ENCODE peak calls at places on chromosomes 12 and 14, in eight cellular contexts. One of them, this sample, is unnamed.

GRCh38 chr14:59849371-59850130 is 21.0 kb downstream of the RTN1 start:
- DNase-seq in stimulated activated CD8-positive, alpha-beta memory T cell treated with anti-CD3 and anti-CD28 coated beads, Interleukin-2, amount 100 ng/mL, for 48 hours: no peak
- DNase-seq in heart right ventricle: peak; percentile 16
- DNase-seq in NB4: peak; percentile 2
- DNase-seq in natural killer cell: no peak
- DNase-seq in astrocyte: no peak
- DNase-seq in CD8-positive, alpha-beta memory T cell: no peak
- DNase-seq in stimulated activated CD4-positive, alpha-beta T cell treated with anti-CD3 and anti-CD28 coated beads, Interleukin-15, amount 100 ng/mL, for 1 hour: no peak
- DNase-seq in this sample: no peak

GRCh38 chr12:50734409-50735263 is 29.3 kb upstream of the ATF1 start:
- DNase-seq in stimulated activated CD4-positive, alpha-beta T cell treated with anti-CD3 and anti-CD28 coated beads, Interleukin-15, amount 100 ng/mL, for 1 hour: no peak
- DNase-seq in stimulated activated CD8-positive, alpha-beta memory T cell treated with anti-CD3 and anti-CD28 coated beads, Interleukin-2, amount 100 ng/mL, for 48 hours: no peak
- DNase-seq in natural killer cell: no peak
- DNase-seq in CD8-positive, alpha-beta memory T cell: no peak
- DNase-seq in astrocyte: no peak
- DNase-seq in heart right ventricle: no peak
- DNase-seq in NB4: peak; percentile 63
- DNase-seq in this sample: no peak

GRCh38 chr12:69840727-69841126 is 15.7 kb downstream of the MYRFL start:
- DNase-seq in heart right ventricle: no peak
- DNase-seq in NB4: no peak
- DNase-seq in stimulated activated CD4-positive, alpha-beta T cell treated with anti-CD3 and anti-CD28 coated beads, Interleukin-15, amount 100 ng/mL, for 1 hour: no peak
- DNase-seq in CD8-positive, alpha-beta memory T cell: no peak
- DNase-seq in stimulated activated CD8-positive, alpha-beta memory T cell treated with anti-CD3 and anti-CD28 coated beads, Interleukin-2, amount 100 ng/mL, for 48 hours: no peak
- DNase-seq in natural killer cell: no peak
- DNase-seq in astrocyte: peak; percentile 18
- DNase-seq in this sample: no peak

GRCh38 chr12:82176016-82176415 is 182.2 kb downstream of the CCDC59 start:
- DNase-seq in stimulated activated CD8-positive, alpha-beta memory T cell treated with anti-CD3 and anti-CD28 coated beads, Interleukin-2, amount 100 ng/mL, for 48 hours: no peak
- DNase-seq in astrocyte: no peak
- DNase-seq in heart right ventricle: no peak
- DNase-seq in NB4: no peak
- DNase-seq in CD8-positive, alpha-beta memory T cell: no peak
- DNase-seq in stimulated activated CD4-positive, alpha-beta T cell treated with anti-CD3 and anti-CD28 coated beads, Interleukin-15, amount 100 ng/mL, for 1 hour: no peak
- DNase-seq in natural killer cell: no peak
- DNase-seq in this sample: no peak

GRCh38 chr12:3885179-3886094 is 12.2 kb upstream of the PARP11 start:
- DNase-seq in stimulated activated CD8-positive, alpha-beta memory T cell treated with anti-CD3 and anti-CD28 coated beads, Interleukin-2, amount 100 ng/mL, for 48 hours: no peak
- DNase-seq in astrocyte: peak; percentile 6
- DNase-seq in NB4: peak; percentile 59
- DNase-seq in natural killer cell: no peak
- DNase-seq in stimulated activated CD4-positive, alpha-beta T cell treated with anti-CD3 and anti-CD28 coated beads, Interleukin-15, amount 100 ng/mL, for 1 hour: no peak
- DNase-seq in CD8-positive, alpha-beta memory T cell: no peak
- DNase-seq in heart right ventricle: no peak
- DNase-seq in this sample: no peak

GRCh38 chr14:68921049-68921448 is 58.1 kb downstream of the ACTN1 start:
- DNase-seq in heart right ventricle: no peak
- DNase-seq in NB4: no peak
- DNase-seq in CD8-positive, alpha-beta memory T cell: no peak
- DNase-seq in stimulated activated CD4-positive, alpha-beta T cell treated with anti-CD3 and anti-CD28 coated beads, Interleukin-15, amount 100 ng/mL, for 1 hour: no peak
- DNase-seq in natural killer cell: no peak
- DNase-seq in stimulated activated CD8-positive, alpha-beta memory T cell treated with anti-CD3 and anti-CD28 coated beads, Interleukin-2, amount 100 ng/mL, for 48 hours: no peak
- DNase-seq in astrocyte: no peak
- DNase-seq in this sample: no peak

GRCh38 chr12:124774462-124775167 is 89.0 kb downstream of the SCARB1 start:
- DNase-seq in heart right ventricle: no peak
- DNase-seq in stimulated activated CD4-positive, alpha-beta T cell treated with anti-CD3 and anti-CD28 coated beads, Interleukin-15, amount 100 ng/mL, for 1 hour: no peak
- DNase-seq in natural killer cell: no peak
- DNase-seq in stimulated activated CD8-positive, alpha-beta memory T cell treated with anti-CD3 and anti-CD28 coated beads, Interleukin-2, amount 100 ng/mL, for 48 hours: peak; percentile 57
- DNase-seq in NB4: peak; percentile 84
- DNase-seq in CD8-positive, alpha-beta memory T cell: peak; percentile 31
- DNase-seq in astrocyte: peak; percentile 99
- DNase-seq in this sample: peak; percentile 37

GRCh38 chr14:52067873-52068740 is 752 bp downstream of the NID2 start:
- DNase-seq in natural killer cell: no peak
- DNase-seq in astrocyte: peak; percentile 37
- DNase-seq in stimulated activated CD4-positive, alpha-beta T cell treated with anti-CD3 and anti-CD28 coated beads, Interleukin-15, amount 100 ng/mL, for 1 hour: no peak
- DNase-seq in CD8-positive, alpha-beta memory T cell: no peak
- DNase-seq in stimulated activated CD8-positive, alpha-beta memory T cell treated with anti-CD3 and anti-CD28 coated beads, Interleukin-2, amount 100 ng/mL, for 48 hours: no peak
- DNase-seq in heart right ventricle: peak; percentile 58
- DNase-seq in NB4: no peak
- DNase-seq in this sample: no peak

GRCh38 chr12:42960087-42960527 is 370.6 kb upstream of the PRICKLE1 start:
- DNase-seq in stimulated activated CD8-positive, alpha-beta memory T cell treated with anti-CD3 and anti-CD28 coated beads, Interleukin-2, amount 100 ng/mL, for 48 hours: no peak
- DNase-seq in natural killer cell: no peak
- DNase-seq in NB4: no peak
- DNase-seq in stimulated activated CD4-positive, alpha-beta T cell treated with anti-CD3 and anti-CD28 coated beads, Interleukin-15, amount 100 ng/mL, for 1 hour: no peak
- DNase-seq in CD8-positive, alpha-beta memory T cell: no peak
- DNase-seq in heart right ventricle: no peak
- DNase-seq in astrocyte: peak; percentile 69
- DNase-seq in this sample: peak; percentile 4

GRCh38 chr14:85024931-85025330 is 505.0 kb upstream of the FLRT2 start:
- DNase-seq in natural killer cell: no peak
- DNase-seq in astrocyte: no peak
- DNase-seq in NB4: no peak
- DNase-seq in heart right ventricle: no peak
- DNase-seq in CD8-positive, alpha-beta memory T cell: no peak
- DNase-seq in stimulated activated CD8-positive, alpha-beta memory T cell treated with anti-CD3 and anti-CD28 coated beads, Interleukin-2, amount 100 ng/mL, for 48 hours: no peak
- DNase-seq in stimulated activated CD4-positive, alpha-beta T cell treated with anti-CD3 and anti-CD28 coated beads, Interleukin-15, amount 100 ng/mL, for 1 hour: no peak
- DNase-seq in this sample: no peak

GRCh38 chr14:76201162-76201561 is 49.4 kb downstream of the GPATCH2L start:
- DNase-seq in stimulated activated CD8-positive, alpha-beta memory T cell treated with anti-CD3 and anti-CD28 coated beads, Interleukin-2, amount 100 ng/mL, for 48 hours: no peak
- DNase-seq in astrocyte: peak; percentile 82
- DNase-seq in heart right ventricle: no peak
- DNase-seq in natural killer cell: no peak
- DNase-seq in CD8-positive, alpha-beta memory T cell: no peak
- DNase-seq in stimulated activated CD4-positive, alpha-beta T cell treated with anti-CD3 and anti-CD28 coated beads, Interleukin-15, amount 100 ng/mL, for 1 hour: no peak
- DNase-seq in NB4: no peak
- DNase-seq in this sample: no peak

GRCh38 chr12:52691076-52691764 is 11.0 kb upstream of the KRT1 start:
- DNase-seq in natural killer cell: peak; percentile 54
- DNase-seq in NB4: no peak
- DNase-seq in CD8-positive, alpha-beta memory T cell: peak; percentile 43
- DNase-seq in heart right ventricle: peak; percentile 21
- DNase-seq in stimulated activated CD4-positive, alpha-beta T cell treated with anti-CD3 and anti-CD28 coated beads, Interleukin-15, amount 100 ng/mL, for 1 hour: peak; percentile 19
- DNase-seq in stimulated activated CD8-positive, alpha-beta memory T cell treated with anti-CD3 and anti-CD28 coated beads, Interleukin-2, amount 100 ng/mL, for 48 hours: peak; percentile 12
- DNase-seq in astrocyte: no peak
- DNase-seq in this sample: no peak

GRCh38 chr14:69129264-69129880 is 23.5 kb downstream of the DCAF5 start:
- DNase-seq in stimulated activated CD4-positive, alpha-beta T cell treated with anti-CD3 and anti-CD28 coated beads, Interleukin-15, amount 100 ng/mL, for 1 hour: peak; percentile 39
- DNase-seq in heart right ventricle: peak; percentile 43
- DNase-seq in natural killer cell: peak; percentile 50
- DNase-seq in CD8-positive, alpha-beta memory T cell: peak; percentile 55
- DNase-seq in stimulated activated CD8-positive, alpha-beta memory T cell treated with anti-CD3 and anti-CD28 coated beads, Interleukin-2, amount 100 ng/mL, for 48 hours: no peak
- DNase-seq in NB4: peak; percentile 83
- DNase-seq in astrocyte: peak; percentile 65
- DNase-seq in this sample: peak; percentile 53

GRCh38 chr12:6367969-6368892 is 7.1 kb downstream of the SCNN1A start:
- DNase-seq in astrocyte: no peak
- DNase-seq in heart right ventricle: no peak
- DNase-seq in stimulated activated CD8-positive, alpha-beta memory T cell treated with anti-CD3 and anti-CD28 coated beads, Interleukin-2, amount 100 ng/mL, for 48 hours: no peak
- DNase-seq in stimulated activated CD4-positive, alpha-beta T cell treated with anti-CD3 and anti-CD28 coated beads, Interleukin-15, amount 100 ng/mL, for 1 hour: no peak
- DNase-seq in natural killer cell: no peak
- DNase-seq in CD8-positive, alpha-beta memory T cell: no peak
- DNase-seq in NB4: peak; percentile 68
- DNase-seq in this sample: no peak

GRCh38 chr14:95314609-95315008 is 5.1 kb downstream of the CLMN start:
- DNase-seq in stimulated activated CD4-positive, alpha-beta T cell treated with anti-CD3 and anti-CD28 coated beads, Interleukin-15, amount 100 ng/mL, for 1 hour: no peak
- DNase-seq in stimulated activated CD8-positive, alpha-beta memory T cell treated with anti-CD3 and anti-CD28 coated beads, Interleukin-2, amount 100 ng/mL, for 48 hours: peak; percentile 30
- DNase-seq in heart right ventricle: no peak
- DNase-seq in NB4: peak; percentile 55
- DNase-seq in astrocyte: no peak
- DNase-seq in CD8-positive, alpha-beta memory T cell: no peak
- DNase-seq in natural killer cell: no peak
- DNase-seq in this sample: no peak

GRCh38 chr12:14994610-14995009 is 21.8 kb downstream of the PDE6H start:
- DNase-seq in CD8-positive, alpha-beta memory T cell: no peak
- DNase-seq in NB4: no peak
- DNase-seq in astrocyte: peak; percentile 2
- DNase-seq in heart right ventricle: no peak
- DNase-seq in natural killer cell: no peak
- DNase-seq in stimulated activated CD4-positive, alpha-beta T cell treated with anti-CD3 and anti-CD28 coated beads, Interleukin-15, amount 100 ng/mL, for 1 hour: no peak
- DNase-seq in stimulated activated CD8-positive, alpha-beta memory T cell treated with anti-CD3 and anti-CD28 coated beads, Interleukin-2, amount 100 ng/mL, for 48 hours: no peak
- DNase-seq in this sample: no peak

GRCh38 chr12:51320695-51321320 is 3.2 kb downstream of the BIN2 start:
- DNase-seq in natural killer cell: no peak
- DNase-seq in CD8-positive, alpha-beta memory T cell: peak; percentile 5
- DNase-seq in astrocyte: peak; percentile 26
- DNase-seq in heart right ventricle: no peak
- DNase-seq in stimulated activated CD4-positive, alpha-beta T cell treated with anti-CD3 and anti-CD28 coated beads, Interleukin-15, amount 100 ng/mL, for 1 hour: no peak
- DNase-seq in NB4: peak; percentile 81
- DNase-seq in stimulated activated CD8-positive, alpha-beta memory T cell treated with anti-CD3 and anti-CD28 coated beads, Interleukin-2, amount 100 ng/mL, for 48 hours: no peak
- DNase-seq in this sample: no peak

GRCh38 chr12:48998497-48999353 is 450 bp downstream of the DDN start:
- DNase-seq in CD8-positive, alpha-beta memory T cell: no peak
- DNase-seq in stimulated activated CD4-positive, alpha-beta T cell treated with anti-CD3 and anti-CD28 coated beads, Interleukin-15, amount 100 ng/mL, for 1 hour: no peak
- DNase-seq in NB4: peak; percentile 75
- DNase-seq in stimulated activated CD8-positive, alpha-beta memory T cell treated with anti-CD3 and anti-CD28 coated beads, Interleukin-2, amount 100 ng/mL, for 48 hours: no peak
- DNase-seq in heart right ventricle: peak; percentile 22
- DNase-seq in natural killer cell: no peak
- DNase-seq in astrocyte: no peak
- DNase-seq in this sample: no peak

GRCh38 chr12:130236421-130236820 is 74.2 kb downstream of the FZD10 start:
- DNase-seq in natural killer cell: no peak
- DNase-seq in stimulated activated CD4-positive, alpha-beta T cell treated with anti-CD3 and anti-CD28 coated beads, Interleukin-15, amount 100 ng/mL, for 1 hour: no peak
- DNase-seq in astrocyte: no peak
- DNase-seq in heart right ventricle: no peak
- DNase-seq in stimulated activated CD8-positive, alpha-beta memory T cell treated with anti-CD3 and anti-CD28 coated beads, Interleukin-2, amount 100 ng/mL, for 48 hours: no peak
- DNase-seq in CD8-positive, alpha-beta memory T cell: no peak
- DNase-seq in NB4: no peak
- DNase-seq in this sample: no peak